ENCODE peak calls at places on chromosomes 4 and X, in eight cellular contexts. R, M, F, V, L, G, O and U are unnamed samples.

GRCh38 chr4:79209822-79210635 is 115.8 kb downstream of the NAA11 start:
- DNase-seq in L (peak; percentile 38), O (no peak), R (no peak), M (no peak), F (no peak), G (no peak), V (peak; percentile 74), U (peak; percentile 65)

GRCh38 chr4:40576651-40577480 is 52.8 kb downstream of the RBM47 start:
- DNase-seq in G (no peak), M (peak; percentile 60), O (no peak), V (peak; percentile 80), L (peak; percentile 73), F (peak; percentile 11), R (peak; percentile 95), U (peak; percentile 98)

GRCh38 chr4:1887065-1887464 is 15.9 kb downstream of the NSD2 start:
- DNase-seq in V (no peak), O (no peak), M (no peak), R (no peak), F (no peak), G (no peak), L (no peak), U (no peak)

GRCh38 chrX:67636532-67636931 is 92.7 kb downstream of the AR start:
- DNase-seq in G (no peak), R (no peak), V (no peak), L (no peak), F (no peak), O (no peak), M (no peak), U (no peak)

GRCh38 chrX:82412851-82413250 is 1095.2 kb upstream of the POU3F4 start:
- DNase-seq in F (no peak), G (no peak), O (no peak), V (no peak), L (no peak), M (no peak), R (no peak), U (no peak)

GRCh38 chr4:131370846-131371245 is 1778.2 kb upstream of the PCDH10 start:
- DNase-seq in R (no peak), F (no peak), G (no peak), V (no peak), O (no peak), L (no peak), M (no peak), U (no peak)

GRCh38 chr4:110514889-110515479 is 39.0 kb downstream of the ENPEP start:
- DNase-seq in V (no peak), M (peak; percentile 50), O (no peak), L (no peak), G (no peak), R (peak; percentile 63), F (no peak), U (peak; percentile 30)

GRCh38 chrX:57286507-57287251 is at the start of gene FAAH2:
- DNase-seq in G (peak; percentile 74), O (peak; percentile 1), L (peak; percentile 20), F (peak; percentile 33), R (no peak), V (peak; percentile 58), M (no peak), U (peak; percentile 57)

GRCh38 chr4:53905935-53906377 is 158.4 kb downstream of the CHIC2 start:
- DNase-seq in M (peak; percentile 61), R (peak; percentile 88), F (no peak), V (no peak), O (no peak), G (no peak), L (peak; percentile 71), U (peak; percentile 36)

GRCh38 chr4:52051213-52051614 is at the start of gene SPATA18:
- DNase-seq in F (no peak), M (no peak), G (no peak), R (no peak), L (peak; percentile 55), V (no peak), O (no peak), U (no peak)

GRCh38 chr4:123672987-123673386 is 276.4 kb downstream of the SPRY1 start:
- DNase-seq in L (no peak), V (no peak), M (no peak), O (no peak), R (peak; percentile 37), G (no peak), F (no peak), U (no peak)

GRCh38 chr4:87451537-87451936 is 29.2 kb downstream of the NUDT9 start:
- DNase-seq in R (no peak), L (no peak), M (no peak), G (no peak), V (no peak), F (no peak), O (no peak), U (peak; percentile 2)